ENCODE peak calls at places on chromosomes 11 and 22, in seven cellular contexts. One of them, this sample, is unnamed.
A peak's percentile ranks its signal among the peaks of the same experiment; 100 is the strongest.

GRCh38 chr22:29767289-29768051 is at the start of gene UQCR10:
- DNase-seq in A549: peak; percentile 90
- DNase-seq in EH: peak; percentile 90
- DNase-seq in caudate nucleus: peak; percentile 82
- DNase-seq in lower lobe of right lung: peak; percentile 98
- DNase-seq in T-helper 1 cell: peak; percentile 93
- DNase-seq in naive B cell: peak; percentile 90
- DNase-seq in this sample: peak; percentile 75

GRCh38 chr11:82676483-82677094 is 57.1 kb downstream of the FAM181B start:
- DNase-seq in A549: no peak
- DNase-seq in EH: peak; percentile 1
- DNase-seq in caudate nucleus: no peak
- DNase-seq in lower lobe of right lung: no peak
- DNase-seq in T-helper 1 cell: no peak
- DNase-seq in naive B cell: no peak
- DNase-seq in this sample: no peak

GRCh38 chr22:38850941-38851849 is 7.4 kb upstream of the NPTXR start:
- DNase-seq in A549: peak; percentile 36
- DNase-seq in EH: peak; percentile 65
- DNase-seq in caudate nucleus: no peak
- DNase-seq in lower lobe of right lung: no peak
- DNase-seq in T-helper 1 cell: no peak
- DNase-seq in naive B cell: no peak
- DNase-seq in this sample: no peak

GRCh38 chr11:10900686-10901415 is 43.0 kb upstream of the ZBED5 start:
- DNase-seq in A549: peak; percentile 39
- DNase-seq in EH: peak; percentile 47
- DNase-seq in caudate nucleus: no peak
- DNase-seq in lower lobe of right lung: no peak
- DNase-seq in T-helper 1 cell: no peak
- DNase-seq in naive B cell: no peak
- DNase-seq in this sample: no peak

GRCh38 chr22:39306456-39307361 is 12.7 kb downstream of the RPL3 start:
- DNase-seq in A549: peak; percentile 54
- DNase-seq in EH: peak; percentile 34
- DNase-seq in caudate nucleus: no peak
- DNase-seq in lower lobe of right lung: peak; percentile 67
- DNase-seq in T-helper 1 cell: peak; percentile 40
- DNase-seq in naive B cell: no peak
- DNase-seq in this sample: peak; percentile 36

GRCh38 chr11:111531687-111532364 is 8.7 kb upstream of the LAYN start:
- DNase-seq in A549: peak; percentile 75
- DNase-seq in EH: peak; percentile 93
- DNase-seq in caudate nucleus: no peak
- DNase-seq in lower lobe of right lung: no peak
- DNase-seq in T-helper 1 cell: peak; percentile 62
- DNase-seq in naive B cell: no peak
- DNase-seq in this sample: no peak

GRCh38 chr11:21625982-21626381 is 566.9 kb upstream of the ANO5 start:
- DNase-seq in A549: no peak
- DNase-seq in EH: no peak
- DNase-seq in caudate nucleus: no peak
- DNase-seq in lower lobe of right lung: no peak
- DNase-seq in T-helper 1 cell: no peak
- DNase-seq in naive B cell: peak; percentile 3
- DNase-seq in this sample: no peak

GRCh38 chr11:57504511-57504910 is 11.0 kb downstream of the SLC43A1 start:
- DNase-seq in A549: no peak
- DNase-seq in EH: no peak
- DNase-seq in caudate nucleus: no peak
- DNase-seq in lower lobe of right lung: no peak
- DNase-seq in T-helper 1 cell: no peak
- DNase-seq in naive B cell: no peak
- DNase-seq in this sample: no peak

GRCh38 chr11:38006466-38006865 is 1408.4 kb upstream of the RAG2 start:
- DNase-seq in A549: no peak
- DNase-seq in EH: no peak
- DNase-seq in caudate nucleus: no peak
- DNase-seq in lower lobe of right lung: no peak
- DNase-seq in T-helper 1 cell: no peak
- DNase-seq in naive B cell: no peak
- DNase-seq in this sample: no peak

GRCh38 chr11:111604392-111605009 is 2.3 kb downstream of the SIK2 start:
- DNase-seq in A549: peak; percentile 47
- DNase-seq in EH: peak; percentile 40
- DNase-seq in caudate nucleus: no peak
- DNase-seq in lower lobe of right lung: no peak
- DNase-seq in T-helper 1 cell: peak; percentile 58
- DNase-seq in naive B cell: peak; percentile 39
- DNase-seq in this sample: no peak

GRCh38 chr11:74559110-74559933 is 33.1 kb upstream of the POLD3 start:
- DNase-seq in A549: no peak
- DNase-seq in EH: peak; percentile 3
- DNase-seq in caudate nucleus: no peak
- DNase-seq in lower lobe of right lung: no peak
- DNase-seq in T-helper 1 cell: no peak
- DNase-seq in naive B cell: no peak
- DNase-seq in this sample: no peak

GRCh38 chr11:73439002-73439843 is 63.0 kb downstream of the RELT start:
- DNase-seq in A549: no peak
- DNase-seq in EH: peak; percentile 78
- DNase-seq in caudate nucleus: no peak
- DNase-seq in lower lobe of right lung: no peak
- DNase-seq in T-helper 1 cell: no peak
- DNase-seq in naive B cell: no peak
- DNase-seq in this sample: no peak

GRCh38 chr11:92738281-92738680 is 231.2 kb upstream of the MTNR1B start:
- DNase-seq in A549: no peak
- DNase-seq in EH: no peak
- DNase-seq in caudate nucleus: no peak
- DNase-seq in lower lobe of right lung: no peak
- DNase-seq in T-helper 1 cell: no peak
- DNase-seq in naive B cell: no peak
- DNase-seq in this sample: no peak

GRCh38 chr11:131504199-131504949 is 134.0 kb downstream of the NTM start:
- DNase-seq in A549: no peak
- DNase-seq in EH: no peak
- DNase-seq in caudate nucleus: peak; percentile 25
- DNase-seq in lower lobe of right lung: no peak
- DNase-seq in T-helper 1 cell: no peak
- DNase-seq in naive B cell: no peak
- DNase-seq in this sample: peak; percentile 76

This sample was measured in hypothalamus.